ENCODE peak calls at places on chromosomes 5 and 9, in eight cellular contexts. J is NCI-H2107, S is NCI-H2029, B is amniotic stem cell, Q is GDM1, U is fibroblast of lung, R is aorta, D is kidney. C is an unnamed sample.

GRCh38 chr9:89153618-89154017 is 25.0 kb downstream of the SHC3 start:
- DNase-seq in J (no peak), S (no peak), B (peak), Q (no peak), U (peak), R (no peak), D (no peak), C (no peak)

GRCh38 chr9:10251490-10251889 is 361.3 kb downstream of the PTPRD start:
- DNase-seq in J (no peak), S (no peak), B (no peak), Q (no peak), U (peak), R (no peak), D (no peak), C (no peak)

GRCh38 chr5:158162026-158162425 is 303.1 kb upstream of the CLINT1 start:
- DNase-seq in J (no peak), S (no peak), B (no peak), Q (no peak), U (no peak), R (no peak), D (no peak), C (no peak)

GRCh38 chr5:52989781-52990530 is 804 bp downstream of the ITGA2 start:
- DNase-seq in J (no peak), S (no peak), B (peak), Q (peak), U (peak), R (peak), D (peak), C (no peak)

GRCh38 chr5:154542581-154542980 is 64.6 kb upstream of the HAND1 start:
- DNase-seq in J (no peak), S (no peak), B (no peak), Q (no peak), U (no peak), R (no peak), D (no peak), C (no peak)

GRCh38 chr9:137243626-137244485 is 2.8 kb downstream of the TUBB4B start:
- DNase-seq in J (no peak), S (no peak), B (no peak), Q (no peak), U (no peak), R (no peak), D (no peak), C (no peak)

GRCh38 chr5:72988769-72989168 is 32.9 kb downstream of the FCHO2 start:
- DNase-seq in J (no peak), S (no peak), B (no peak), Q (no peak), U (no peak), R (no peak), D (no peak), C (no peak)

GRCh38 chr5:5146530-5147160 is 6.5 kb downstream of the ADAMTS16 start:
- DNase-seq in J (no peak), S (no peak), B (no peak), Q (no peak), U (peak), R (no peak), D (no peak), C (no peak)

GRCh38 chr9:38370231-38370630 is 22.3 kb upstream of the ALDH1B1 start:
- DNase-seq in J (no peak), S (no peak), B (no peak), Q (no peak), U (no peak), R (peak), D (no peak), C (no peak)

GRCh38 chr5:136776022-136776927 is 410.9 kb upstream of the TRPC7 start:
- DNase-seq in J (no peak), S (no peak), B (peak), Q (no peak), U (no peak), R (no peak), D (no peak), C (no peak)

GRCh38 chr9:91814681-91815212 is 135.3 kb downstream of the ROR2 start:
- DNase-seq in J (no peak), S (no peak), B (no peak), Q (no peak), U (no peak), R (peak), D (no peak), C (no peak)

GRCh38 chr9:35871514-35871913 is 1.3 kb upstream of the OR13J1 start:
- DNase-seq in J (no peak), S (peak), B (no peak), Q (no peak), U (no peak), R (no peak), D (no peak), C (no peak)

GRCh38 chr9:35697486-35697885 is 7.8 kb upstream of the TPM2 start:
- DNase-seq in J (no peak), S (no peak), B (no peak), Q (no peak), U (no peak), R (peak), D (peak), C (no peak)

GRCh38 chr5:16616536-16617271 is at the start of gene RETREG1:
- DNase-seq in J (no peak), S (no peak), B (no peak), Q (no peak), U (no peak), R (peak), D (peak), C (no peak)

GRCh38 chr5:72606525-72606924 is 99.3 kb upstream of the ZNF366 start:
- DNase-seq in J (no peak), S (no peak), B (no peak), Q (no peak), U (no peak), R (no peak), D (no peak), C (no peak)

GRCh38 chr5:142537938-142538337 is 148.0 kb downstream of the FGF1 start:
- DNase-seq in J (no peak), S (no peak), B (no peak), Q (no peak), U (no peak), R (no peak), D (no peak), C (no peak)

GRCh38 chr5:102975040-102975439 is 144.9 kb downstream of the GIN1 start:
- DNase-seq in J (peak), S (peak), B (no peak), Q (no peak), U (peak), R (no peak), D (no peak), C (no peak)

GRCh38 chr5:14777187-14777586 is 94.4 kb downstream of the ANKH start:
- DNase-seq in J (no peak), S (no peak), B (no peak), Q (no peak), U (no peak), R (no peak), D (no peak), C (no peak)

GRCh38 chr9:130680836-130681768 is 12.5 kb upstream of the EXOSC2 start:
- DNase-seq in J (no peak), S (peak), B (peak), Q (peak), U (peak), R (peak), D (peak), C (peak)

GRCh38 chr5:88298425-88298824 is 29.8 kb upstream of the TMEM161B start:
- DNase-seq in J (no peak), S (no peak), B (no peak), Q (no peak), U (peak), R (no peak), D (no peak), C (no peak)

GRCh38 chr9:111965566-111966019 is 69.0 kb downstream of the UGCG start:
- DNase-seq in J (no peak), S (no peak), B (peak), Q (no peak), U (peak), R (no peak), D (no peak), C (no peak)

GRCh38 chr5:71483355-71483754 is 27.9 kb downstream of the BDP1 start:
- DNase-seq in J (no peak), S (no peak), B (no peak), Q (no peak), U (peak), R (no peak), D (no peak), C (no peak)

GRCh38 chr5:111810087-111810486 is 53.1 kb upstream of the NREP start:
- DNase-seq in J (no peak), S (no peak), B (no peak), Q (no peak), U (no peak), R (no peak), D (no peak), C (no peak)

GRCh38 chr5:112626715-112627114 is 111.0 kb upstream of the APC start:
- DNase-seq in J (no peak), S (no peak), B (no peak), Q (no peak), U (no peak), R (no peak), D (no peak), C (no peak)

GRCh38 chr5:140926903-140927573 is 939 bp downstream of the PCDHAC1 start:
- DNase-seq in J (no peak), S (peak), B (no peak), Q (no peak), U (peak), R (no peak), D (peak), C (no peak)

GRCh38 chr9:13915591-13916301 is 398.2 kb downstream of the NFIB start:
- DNase-seq in J (no peak), S (no peak), B (peak), Q (no peak), U (no peak), R (no peak), D (no peak), C (no peak)